ENCODE peak calls at places on chromosomes 3 and 15, in six cellular contexts. G, L, V, P, C and O are unnamed samples.

GRCh38 chr3:29697989-29698388 is 417.1 kb downstream of the RBMS3 start:
- DNase-seq in G (no peak), L (no peak), V (peak), P (peak), C (no peak), O (no peak)

GRCh38 chr15:31277335-31278055 is 49.1 kb upstream of the KLF13 start:
- DNase-seq in G (peak), L (no peak), V (no peak), P (no peak), C (peak), O (peak)

GRCh38 chr3:53170325-53171108 is 9.5 kb downstream of the PRKCD start:
- DNase-seq in G (peak), L (peak), V (peak), P (no peak), C (peak), O (no peak)

GRCh38 chr3:10340476-10340875 is 19.6 kb upstream of the SEC13 start:
- DNase-seq in G (no peak), L (no peak), V (no peak), P (no peak), C (no peak), O (no peak)

GRCh38 chr3:72343078-72343477 is 505.2 kb downstream of the SHQ1 start:
- DNase-seq in G (no peak), L (no peak), V (peak), P (peak), C (no peak), O (no peak)

GRCh38 chr15:76330281-76330680 is 6.3 kb upstream of the ISL2 start:
- DNase-seq in G (peak), L (no peak), V (peak), P (peak), C (peak), O (no peak)

GRCh38 chr3:128620268-128620691 is 30.3 kb downstream of the RPN1 start:
- DNase-seq in G (no peak), L (no peak), V (no peak), P (no peak), C (no peak), O (no peak)

GRCh38 chr15:73362900-73363299 is 5.9 kb downstream of the HCN4 start:
- DNase-seq in G (no peak), L (no peak), V (no peak), P (no peak), C (no peak), O (no peak)

GRCh38 chr3:105827959-105828358 is 40.9 kb downstream of the CBLB start:
- DNase-seq in G (peak), L (no peak), V (peak), P (peak), C (no peak), O (no peak)

GRCh38 chr3:194134757-194135515 is 1.0 kb upstream of the HES1 start:
- DNase-seq in G (peak), L (peak), V (peak), P (peak), C (peak), O (peak)

GRCh38 chr3:108698461-108698860 is 58.7 kb downstream of the RETNLB start:
- DNase-seq in G (no peak), L (no peak), V (no peak), P (no peak), C (no peak), O (no peak)

GRCh38 chr3:179071161-179071568 is 444 bp downstream of the ZMAT3 start:
- DNase-seq in G (peak), L (peak), V (peak), P (peak), C (no peak), O (no peak)

GRCh38 chr15:66921319-66921718 is 144.1 kb upstream of the SMAD3 start:
- DNase-seq in G (peak), L (peak), V (no peak), P (no peak), C (no peak), O (no peak)

GRCh38 chr15:71730277-71731144 is 79.8 kb upstream of the NR2E3 start:
- DNase-seq in G (no peak), L (peak), V (peak), P (peak), C (peak), O (no peak)

GRCh38 chr3:122903171-122903570 is 108.3 kb downstream of the SLC49A4 start:
- DNase-seq in G (no peak), L (no peak), V (no peak), P (no peak), C (no peak), O (no peak)

GRCh38 chr3:151016421-151016820 is 43.9 kb upstream of the CLRN1 start:
- DNase-seq in G (no peak), L (no peak), V (peak), P (peak), C (no peak), O (no peak)

GRCh38 chr15:60551781-60552161 is 72.8 kb upstream of the ICE2 start:
- DNase-seq in G (no peak), L (no peak), V (peak), P (no peak), C (no peak), O (no peak)

GRCh38 chr3:123552095-123552714 is 32.6 kb downstream of the HACD2 start:
- DNase-seq in G (no peak), L (peak), V (peak), P (peak), C (no peak), O (no peak)

GRCh38 chr3:195195321-195196209 is 75.4 kb downstream of the XXYLT1 start:
- DNase-seq in G (no peak), L (no peak), V (no peak), P (no peak), C (no peak), O (peak)

GRCh38 chr3:64083588-64083974 is 60.3 kb upstream of the PSMD6 start:
- DNase-seq in G (no peak), L (no peak), V (no peak), P (no peak), C (no peak), O (no peak)

GRCh38 chr15:67024998-67025368 is 40.4 kb upstream of the SMAD3 start:
- DNase-seq in G (no peak), L (no peak), V (no peak), P (no peak), C (no peak), O (no peak)

GRCh38 chr3:40523781-40524180 is 979 bp upstream of the ZNF621 start:
- DNase-seq in G (no peak), L (no peak), V (no peak), P (no peak), C (no peak), O (no peak)

GRCh38 chr3:99352811-99353210 is 285.6 kb upstream of the COL8A1 start:
- DNase-seq in G (no peak), L (no peak), V (no peak), P (no peak), C (no peak), O (no peak)

GRCh38 chr15:65583701-65584100 is 27.2 kb downstream of the INTS14 start:
- DNase-seq in G (no peak), L (peak), V (no peak), P (peak), C (no peak), O (no peak)

GRCh38 chr3:48926425-48927392 is 8.1 kb downstream of the ARIH2 start:
- DNase-seq in G (no peak), L (no peak), V (peak), P (no peak), C (no peak), O (no peak)

GRCh38 chr15:27361418-27361817 is 390.4 kb downstream of the GABRG3 start:
- DNase-seq in G (no peak), L (no peak), V (no peak), P (no peak), C (no peak), O (no peak)

GRCh38 chr15:88894348-88894818 is 961 bp downstream of the HAPLN3 start:
- DNase-seq in G (peak), L (peak), V (peak), P (no peak), C (peak), O (peak)

GRCh38 chr15:98754283-98755022 is 106.1 kb downstream of the IGF1R start:
- DNase-seq in G (no peak), L (no peak), V (peak), P (peak), C (no peak), O (no peak)

GRCh38 chr3:66443404-66443803 is 57.4 kb downstream of the LRIG1 start:
- DNase-seq in G (no peak), L (no peak), V (no peak), P (no peak), C (no peak), O (no peak)

GRCh38 chr3:73094127-73094526 is 32.7 kb downstream of the EBLN2 start:
- DNase-seq in G (no peak), L (no peak), V (peak), P (no peak), C (no peak), O (no peak)

GRCh38 chr15:42494998-42495360 is 455 bp upstream of the SNAP23 start:
- DNase-seq in G (peak), L (no peak), V (peak), P (peak), C (peak), O (no peak)

GRCh38 chr3:149969945-149970715 is 565 bp downstream of the PFN2 start:
- DNase-seq in G (peak), L (peak), V (peak), P (peak), C (peak), O (peak)

GRCh38 chr3:183825380-183826161 is at the start of gene MAP6D1:
- DNase-seq in G (peak), L (peak), V (peak), P (peak), C (peak), O (peak)
- H3K4me3 ChIP-seq in G (peak), L (peak), V (peak), P (peak), C (peak), O (peak)

GRCh38 chr3:14456794-14457193 is 54.4 kb downstream of the SLC6A6 start:
- DNase-seq in G (no peak), L (no peak), V (no peak), P (no peak), C (no peak), O (no peak)

GRCh38 chr3:14457999-14458398 is 55.6 kb downstream of the SLC6A6 start:
- DNase-seq in G (no peak), L (no peak), V (no peak), P (no peak), C (no peak), O (no peak)

GRCh38 chr3:14455571-14456317 is 53.3 kb downstream of the SLC6A6 start:
- DNase-seq in G (peak), L (no peak), V (no peak), P (no peak), C (no peak), O (no peak)

GRCh38 chr3:14458434-14459280 is 56.3 kb downstream of the SLC6A6 start:
- DNase-seq in G (no peak), L (no peak), V (no peak), P (no peak), C (no peak), O (no peak)

GRCh38 chr3:14457481-14457880 is 55.1 kb downstream of the SLC6A6 start:
- DNase-seq in G (no peak), L (no peak), V (no peak), P (no peak), C (no peak), O (no peak)
- H3K27ac ChIP-seq in G (no peak), L (no peak), V (no peak), P (no peak), C (no peak), O (no peak)

DNA sequence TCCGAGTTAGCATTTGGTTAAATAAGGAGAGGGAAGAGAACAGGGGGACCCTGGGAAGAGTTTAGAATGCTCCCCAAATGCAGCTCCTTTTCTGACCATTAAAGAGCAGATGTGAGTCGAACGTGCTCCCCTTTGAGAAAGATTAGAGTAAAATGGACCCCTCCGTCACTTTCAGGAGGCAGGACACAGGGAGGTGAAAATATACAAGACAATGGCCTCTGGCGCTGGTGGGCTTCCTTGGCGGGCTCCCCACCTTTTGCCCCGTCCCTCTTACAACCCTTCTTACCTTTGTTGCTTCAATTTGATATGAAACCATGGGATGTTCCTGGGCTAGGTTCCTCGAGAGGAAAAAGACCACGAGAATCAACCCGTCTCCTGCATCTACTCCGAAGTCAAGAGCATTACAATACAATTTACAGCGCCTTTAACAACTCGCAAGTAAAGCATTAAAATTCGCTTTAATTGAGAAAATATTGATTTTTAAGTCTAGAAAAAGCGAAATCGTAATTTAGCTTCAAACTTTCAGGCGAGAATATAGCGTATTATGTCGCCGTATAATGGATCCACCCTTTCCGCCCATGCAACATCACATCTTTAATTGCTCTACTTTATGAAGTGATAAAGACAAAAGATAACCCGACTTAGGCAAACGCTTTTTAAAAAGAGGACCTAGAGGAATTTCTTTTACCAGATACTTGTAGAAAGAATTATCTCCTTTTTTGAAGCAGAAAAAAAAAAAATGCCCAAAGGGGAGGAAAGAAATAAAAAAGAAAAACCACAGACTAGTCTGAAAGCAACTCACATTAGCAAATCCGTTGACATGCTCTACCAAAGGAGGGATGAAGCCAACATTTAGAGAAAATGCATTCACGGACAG is 214.0 kb downstream of the MEIS2 start:
- DNase-seq in G (no peak), L (no peak), V (no peak), P (no peak), C (no peak), O (no peak)
- H3K4me3 ChIP-seq in G (no peak), L (no peak), V (no peak), P (no peak), C (no peak), O (no peak)

DNA sequence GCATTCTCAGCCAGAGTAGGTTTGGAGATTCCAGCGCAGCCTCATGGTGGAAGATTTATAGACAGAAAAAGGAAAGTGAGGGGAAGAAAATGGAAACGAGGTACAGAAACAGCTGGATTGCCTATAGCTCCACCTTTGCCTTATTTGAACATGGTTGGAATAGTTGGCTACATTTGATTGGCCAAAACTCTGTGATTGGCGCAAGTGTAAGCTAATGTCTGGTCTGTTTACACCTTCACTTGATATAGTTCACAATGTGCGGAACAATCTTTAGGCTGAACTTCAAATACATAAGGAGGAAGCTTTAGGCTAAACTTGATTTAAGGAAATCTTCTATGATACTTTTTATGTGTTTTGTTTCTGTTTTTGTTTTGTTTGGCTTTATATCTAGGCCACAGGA is 1191.9 kb downstream of the NSUN3 start:
- DNase-seq in G (no peak), L (no peak), V (no peak), P (no peak), C (no peak), O (no peak)
- H3K27ac ChIP-seq in G (no peak), L (no peak), V (no peak), P (no peak), C (no peak), O (no peak)